ENCODE peak calls at places on chromosomes 16 and 17, in six cellular contexts. F is amniotic stem cell, R is NCI-H1436, Q is NCI-H1930, V is HAP-1, G is IMR-90. A is an unnamed sample.

GRCh38 chr17:78793968-78794367 is 11.9 kb upstream of the CYTH1 start:
- DNase-seq in F (no peak), R (no peak), Q (no peak), V (no peak), G (no peak), A (no peak)

GRCh38 chr17:57750109-57750845 is 5.2 kb upstream of the CCDC182 start:
- DNase-seq in F (no peak), R (no peak), Q (no peak), V (no peak), G (no peak), A (no peak)

GRCh38 chr17:67095803-67096202 is 51.4 kb downstream of the CACNG1 start:
- DNase-seq in F (no peak), R (no peak), Q (no peak), V (no peak), G (peak; percentile 73), A (no peak)

GRCh38 chr17:36731091-36731490 is 129.7 kb downstream of the MRM1 start:
- DNase-seq in F (no peak), R (peak; percentile 57), Q (no peak), V (no peak), G (no peak), A (no peak)

GRCh38 chr17:72183194-72183685 is 62.4 kb downstream of the SOX9 start:
- DNase-seq in F (no peak), R (no peak), Q (no peak), V (no peak), G (no peak), A (no peak)

GRCh38 chr16:47198180-47198575 is 54.4 kb upstream of the NETO2 start:
- DNase-seq in F (no peak), R (no peak), Q (no peak), V (no peak), G (no peak), A (no peak)

GRCh38 chr16:1825864-1826690 is 548 bp downstream of the HAGH start:
- DNase-seq in F (peak; percentile 43), R (peak; percentile 56), Q (peak; percentile 73), V (no peak), G (peak; percentile 48), A (no peak)

GRCh38 chr17:50642722-50643656 is 8.3 kb downstream of the ABCC3 start:
- DNase-seq in F (no peak), R (no peak), Q (no peak), V (no peak), G (no peak), A (no peak)

GRCh38 chr17:27766438-27766837 is 33.9 kb downstream of the NOS2 start:
- DNase-seq in F (no peak), R (no peak), Q (no peak), V (no peak), G (no peak), A (no peak)

GRCh38 chr17:78124836-78125137 is 3.8 kb downstream of the TMC6 start:
- DNase-seq in F (no peak), R (no peak), Q (no peak), V (no peak), G (no peak), A (no peak)